ENCODE peak calls at places on chromosomes 7 and 10, in nine cellular contexts. T, X, D, V, W, C, L, O and Y are unnamed samples.

GRCh38 chr7:105149827-105150226 is 135.8 kb downstream of the KMT2E start:
- DNase-seq in T (no peak), X (peak; percentile 72), D (no peak), V (no peak), W (no peak), C (no peak), L (no peak), O (peak; percentile 66), Y (peak; percentile 91)

GRCh38 chr7:137626469-137627067 is 220.2 kb downstream of the DGKI start:
- DNase-seq in T (no peak), X (peak; percentile 73), D (peak; percentile 70), V (peak; percentile 57), W (peak; percentile 48), C (no peak), L (no peak), O (peak; percentile 51), Y (peak; percentile 34)

GRCh38 chr7:30660331-30661255 is 21.7 kb downstream of the CRHR2 start:
- DNase-seq in T (no peak), X (no peak), D (no peak), V (no peak), W (no peak), C (no peak), L (no peak), O (no peak), Y (no peak)

GRCh38 chr7:1386623-1387220 is 72.5 kb downstream of the MICALL2 start:
- DNase-seq in T (no peak), X (no peak), D (no peak), V (no peak), W (no peak), C (no peak), L (no peak), O (no peak), Y (no peak)

GRCh38 chr10:6383099-6383812 is 180.5 kb downstream of the PFKFB3 start:
- DNase-seq in T (no peak), X (peak; percentile 63), D (no peak), V (no peak), W (no peak), C (no peak), L (no peak), O (peak; percentile 54), Y (no peak)

GRCh38 chr7:106767073-106767472 is 98.0 kb upstream of the PIK3CG start:
- DNase-seq in T (no peak), X (no peak), D (no peak), V (no peak), W (no peak), C (no peak), L (no peak), O (peak; percentile 67), Y (no peak)

GRCh38 chr10:79137826-79138225 is 69.1 kb downstream of the ZMIZ1 start:
- DNase-seq in T (no peak), X (no peak), D (no peak), V (peak; percentile 91), W (no peak), C (peak; percentile 13), L (no peak), O (no peak), Y (no peak)

GRCh38 chr7:154744226-154744860 is 258.6 kb downstream of the PAXIP1 start:
- DNase-seq in T (no peak), X (peak; percentile 30), D (peak; percentile 79), V (no peak), W (peak; percentile 48), C (no peak), L (no peak), O (no peak), Y (no peak)

GRCh38 chr7:107725138-107725740 is 18.7 kb upstream of the CBLL1 start:
- DNase-seq in T (no peak), X (peak; percentile 63), D (peak; percentile 34), V (peak; percentile 61), W (peak; percentile 45), C (peak; percentile 15), L (peak; percentile 73), O (peak; percentile 59), Y (peak; percentile 82)

GRCh38 chr7:27171636-27172387 is 2.3 kb downstream of the HOXA10 start:
- DNase-seq in T (no peak), X (peak; percentile 71), D (no peak), V (no peak), W (no peak), C (no peak), L (no peak), O (no peak), Y (no peak)

GRCh38 chr7:134315679-134316538 is 821 bp downstream of the SLC35B4 start:
- DNase-seq in T (no peak), X (peak; percentile 67), D (no peak), V (no peak), W (no peak), C (no peak), L (no peak), O (peak; percentile 41), Y (peak; percentile 12)

GRCh38 chr7:112505495-112505894 is 24.7 kb downstream of the LSMEM1 start:
- DNase-seq in T (no peak), X (no peak), D (no peak), V (no peak), W (no peak), C (no peak), L (no peak), O (no peak), Y (no peak)

GRCh38 chr7:30472771-30473392 is 5.7 kb downstream of the NOD1 start:
- DNase-seq in T (no peak), X (peak; percentile 88), D (no peak), V (peak; percentile 14), W (no peak), C (no peak), L (no peak), O (peak; percentile 94), Y (peak; percentile 37)

GRCh38 chr7:112573302-112574039 is 92.7 kb downstream of the LSMEM1 start:
- DNase-seq in T (no peak), X (peak; percentile 29), D (no peak), V (no peak), W (no peak), C (no peak), L (no peak), O (peak; percentile 31), Y (peak; percentile 50)

GRCh38 chr10:110165239-110165638 is 42.2 kb upstream of the MXI1 start:
- DNase-seq in T (no peak), X (no peak), D (no peak), V (peak; percentile 30), W (no peak), C (no peak), L (no peak), O (no peak), Y (no peak)

GRCh38 chr10:129755075-129756020 is 208.7 kb downstream of the EBF3 start:
- DNase-seq in T (no peak), X (no peak), D (no peak), V (peak; percentile 15), W (peak; percentile 0), C (no peak), L (no peak), O (no peak), Y (no peak)

GRCh38 chr10:89440262-89440661 is 25.9 kb downstream of the IFIT5 start:
- DNase-seq in T (no peak), X (no peak), D (no peak), V (no peak), W (peak; percentile 68), C (no peak), L (no peak), O (no peak), Y (no peak)

GRCh38 chr10:100025528-100026070 is 15.9 kb upstream of the DNMBP start:
- DNase-seq in T (no peak), X (peak; percentile 13), D (no peak), V (no peak), W (no peak), C (no peak), L (no peak), O (no peak), Y (no peak)

GRCh38 chr10:29757551-29758297 is 123.0 kb upstream of the SVIL start:
- DNase-seq in T (no peak), X (peak; percentile 16), D (no peak), V (no peak), W (peak; percentile 39), C (no peak), L (peak; percentile 90), O (peak; percentile 32), Y (peak; percentile 92)

GRCh38 chr10:122044045-122044661 is 55.2 kb downstream of the TACC2 start:
- DNase-seq in T (no peak), X (peak; percentile 18), D (no peak), V (no peak), W (peak; percentile 68), C (no peak), L (peak; percentile 48), O (peak; percentile 23), Y (no peak)

GRCh38 chr10:11685787-11686218 is 56.4 kb upstream of the ECHDC3 start:
- DNase-seq in T (no peak), X (peak; percentile 15), D (no peak), V (no peak), W (peak; percentile 33), C (peak; percentile 14), L (peak; percentile 44), O (peak; percentile 36), Y (peak; percentile 73)

GRCh38 chr7:73647725-73648592 is 19.7 kb upstream of the VPS37D start:
- DNase-seq in T (no peak), X (peak; percentile 48), D (no peak), V (no peak), W (peak; percentile 52), C (no peak), L (no peak), O (no peak), Y (no peak)

GRCh38 chr10:133129151-133129853 is 30.7 kb upstream of the KNDC1 start:
- DNase-seq in T (no peak), X (no peak), D (no peak), V (peak; percentile 23), W (peak; percentile 7), C (no peak), L (no peak), O (no peak), Y (no peak)

GRCh38 chr7:129607471-129608120 is 3.9 kb upstream of the NRF1 start:
- DNase-seq in T (no peak), X (peak; percentile 62), D (peak; percentile 25), V (peak; percentile 71), W (no peak), C (no peak), L (no peak), O (peak; percentile 41), Y (peak; percentile 40)

GRCh38 chr7:105444342-105444938 is 55.7 kb upstream of the SRPK2 start:
- DNase-seq in T (no peak), X (no peak), D (no peak), V (no peak), W (no peak), C (no peak), L (no peak), O (no peak), Y (no peak)

GRCh38 chr7:12888727-12889126 is 201.3 kb downstream of the ARL4A start:
- DNase-seq in T (no peak), X (peak; percentile 66), D (no peak), V (no peak), W (no peak), C (no peak), L (no peak), O (peak; percentile 75), Y (no peak)

GRCh38 chr7:41567350-41568114 is 135.4 kb downstream of the INHBA start:
- DNase-seq in T (no peak), X (no peak), D (no peak), V (no peak), W (no peak), C (no peak), L (no peak), O (peak; percentile 51), Y (peak; percentile 19)

GRCh38 chr7:17022915-17023314 is 141.1 kb upstream of the AGR3 start:
- DNase-seq in T (no peak), X (no peak), D (no peak), V (no peak), W (no peak), C (no peak), L (peak; percentile 50), O (no peak), Y (no peak)

GRCh38 chr10:111360260-111360925 is 283.6 kb downstream of the ADRA2A start:
- DNase-seq in T (no peak), X (peak; percentile 62), D (peak; percentile 47), V (no peak), W (peak; percentile 69), C (no peak), L (no peak), O (no peak), Y (peak; percentile 25)

GRCh38 chr7:129066290-129067131 is 11.6 kb upstream of the TNPO3 start:
- DNase-seq in T (no peak), X (peak; percentile 91), D (no peak), V (no peak), W (no peak), C (no peak), L (peak; percentile 55), O (peak; percentile 78), Y (peak; percentile 73)

GRCh38 chr10:26448706-26449435 is 10.7 kb downstream of the APBB1IP start:
- DNase-seq in T (no peak), X (no peak), D (no peak), V (peak; percentile 91), W (no peak), C (peak; percentile 54), L (no peak), O (no peak), Y (no peak)